ENCODE peak calls at places on chromosomes 12 and 14, in ten cellular contexts. B is activated B cell treated with CpG ODN at 0.5 μM for 24 hours, W is DMS153, E is stomach, Y is non-pigmented ciliary epithelial cell, K is NCI-H510A treated with DMSO at 0.1 percent for 48 hours, H is COLO829, L is left ventricle myocardium inferior, N is cardiac muscle cell, U is HuH-7.5. Q is an unnamed sample.

GRCh38 chr12:1204581-1205121 is 213.6 kb downstream of the ERC1 start:
- DNase-seq in B (no peak), W (no peak), E (no peak), Y (no peak), K (no peak), H (no peak), L (no peak), N (no peak), U (no peak), Q (no peak)

GRCh38 chr14:65156568-65157366 is 54.5 kb upstream of the MAX start:
- DNase-seq in B (no peak), W (no peak), E (no peak), Y (no peak), K (no peak), H (no peak), L (no peak), N (no peak), U (no peak), Q (no peak)

GRCh38 chr12:123119808-123120207 is 31.1 kb downstream of the PITPNM2 start:
- DNase-seq in B (peak; percentile 23), W (no peak), E (no peak), Y (no peak), K (peak; percentile 51), H (no peak), L (no peak), N (no peak), U (no peak), Q (no peak)

GRCh38 chr12:21429994-21430393 is 7.5 kb upstream of the PYROXD1 start:
- DNase-seq in B (no peak), W (no peak), E (no peak), Y (no peak), K (no peak), H (no peak), L (no peak), N (no peak), U (no peak), Q (no peak)

GRCh38 chr12:52004042-52004648 is 2.6 kb upstream of the TAMALIN start:
- DNase-seq in B (no peak), W (peak; percentile 56), E (peak; percentile 68), Y (no peak), K (peak; percentile 28), H (peak; percentile 66), L (no peak), N (peak; percentile 68), U (peak; percentile 70), Q (no peak)

GRCh38 chr12:98465505-98465904 is 49.9 kb upstream of the TMPO start:
- DNase-seq in B (no peak), W (no peak), E (no peak), Y (no peak), K (no peak), H (no peak), L (no peak), N (no peak), U (no peak), Q (no peak)

GRCh38 chr14:50113381-50113811 is 3.0 kb downstream of the VCPKMT start:
- DNase-seq in B (no peak), W (no peak), E (no peak), Y (no peak), K (no peak), H (no peak), L (no peak), N (no peak), U (no peak), Q (no peak)

GRCh38 chr12:80837342-80837978 is 100.3 kb downstream of the LIN7A start:
- DNase-seq in B (no peak), W (no peak), E (no peak), Y (peak; percentile 44), K (peak; percentile 75), H (peak; percentile 28), L (no peak), N (peak; percentile 66), U (no peak), Q (no peak)

GRCh38 chr12:120079352-120080042 is 37.1 kb downstream of the RAB35 start:
- DNase-seq in B (no peak), W (no peak), E (no peak), Y (no peak), K (no peak), H (no peak), L (no peak), N (no peak), U (no peak), Q (no peak)

GRCh38 chr14:69319911-69320310 is 60.0 kb downstream of the GALNT16 start:
- DNase-seq in B (no peak), W (no peak), E (no peak), Y (no peak), K (no peak), H (no peak), L (no peak), N (no peak), U (no peak), Q (peak; percentile 54)

GRCh38 chr12:68317047-68317667 is 15.0 kb downstream of the MDM1 start:
- DNase-seq in B (no peak), W (peak; percentile 13), E (no peak), Y (peak; percentile 15), K (peak; percentile 72), H (peak; percentile 25), L (no peak), N (peak; percentile 58), U (no peak), Q (no peak)

GRCh38 chr14:36604757-36605505 is 22.5 kb upstream of the NKX2-8 start:
- DNase-seq in B (no peak), W (peak; percentile 89), E (peak; percentile 53), Y (peak; percentile 38), K (peak; percentile 93), H (peak; percentile 87), L (no peak), N (peak; percentile 82), U (peak; percentile 26), Q (no peak)

GRCh38 chr12:119369907-119370546 is 35.5 kb downstream of the CCDC60 start:
- DNase-seq in B (no peak), W (peak; percentile 91), E (no peak), Y (no peak), K (peak; percentile 86), H (no peak), L (no peak), N (no peak), U (no peak), Q (no peak)

GRCh38 chr12:114827460-114827859 is 143.5 kb upstream of the TBX3 start:
- DNase-seq in B (no peak), W (no peak), E (no peak), Y (no peak), K (no peak), H (no peak), L (no peak), N (no peak), U (no peak), Q (no peak)

GRCh38 chr12:27148373-27148772 is 66.0 kb upstream of the C12orf71 start:
- DNase-seq in B (no peak), W (no peak), E (no peak), Y (no peak), K (no peak), H (no peak), L (no peak), N (no peak), U (no peak), Q (no peak)

GRCh38 chr14:41532255-41532654 is 74.4 kb upstream of the LRFN5 start:
- DNase-seq in B (no peak), W (no peak), E (no peak), Y (no peak), K (no peak), H (no peak), L (no peak), N (no peak), U (no peak), Q (no peak)

GRCh38 chr14:29548948-29549370 is 378.7 kb downstream of the PRKD1 start:
- DNase-seq in B (no peak), W (peak; percentile 59), E (no peak), Y (peak; percentile 55), K (peak; percentile 68), H (peak; percentile 68), L (no peak), N (peak; percentile 60), U (peak; percentile 51), Q (no peak)

GRCh38 chr14:97306133-97306784 is 509.1 kb downstream of the VRK1 start:
- DNase-seq in B (no peak), W (no peak), E (no peak), Y (no peak), K (no peak), H (no peak), L (no peak), N (no peak), U (no peak), Q (no peak)

GRCh38 chr12:113142173-113142885 is 6.8 kb upstream of the RASAL1 start:
- DNase-seq in B (no peak), W (peak; percentile 69), E (peak; percentile 68), Y (no peak), K (no peak), H (peak; percentile 90), L (peak; percentile 44), N (no peak), U (no peak), Q (no peak)

GRCh38 chr12:58919271-58920101 is 818 bp downstream of the LRIG3 start:
- DNase-seq in B (no peak), W (no peak), E (no peak), Y (no peak), K (peak; percentile 79), H (peak; percentile 22), L (no peak), N (peak; percentile 51), U (peak; percentile 23), Q (no peak)

GRCh38 chr12:118377005-118377890 is 893 bp downstream of the SUDS3 start:
- DNase-seq in B (no peak), W (peak; percentile 8), E (no peak), Y (no peak), K (peak; percentile 62), H (no peak), L (no peak), N (no peak), U (no peak), Q (no peak)

Q was measured in cardiac septum.